ENCODE peak calls at places on chromosomes 12 and 14, in ten cellular contexts. One of them, this sample, is unnamed.

GRCh38 chr14:94655169-94655710 is 43.0 kb downstream of the SERPINA3 start:
- DNase-seq in naive thymus-derived CD8-positive, alpha-beta T cell: no peak
- DNase-seq in Right ventricle myocardium inferior: no peak
- DNase-seq in stimulated activated CD8-positive, alpha-beta memory T cell treated with anti-CD3 and anti-CD28 coated beads, Interleukin-2, amount 100 ng/mL, for 1 hour: no peak
- DNase-seq in small intestine: no peak
- DNase-seq in stimulated activated CD4-positive, alpha-beta T cell treated with anti-CD3 and anti-CD28 coated beads, Interleukin-15, amount 100 ng/mL, for 1 hour: no peak
- DNase-seq in activated B cell treated with CpG ODN at 0.5 μM for 24 hours: no peak
- DNase-seq in T-helper 9 cell: no peak
- DNase-seq in NCI-H446: no peak
- DNase-seq in amniotic epithelial cell: no peak
- DNase-seq in this sample: no peak

GRCh38 chr14:24232645-24233537 is at the start of gene GMPR2:
- DNase-seq in naive thymus-derived CD8-positive, alpha-beta T cell: no peak
- DNase-seq in Right ventricle myocardium inferior: no peak
- DNase-seq in stimulated activated CD8-positive, alpha-beta memory T cell treated with anti-CD3 and anti-CD28 coated beads, Interleukin-2, amount 100 ng/mL, for 1 hour: no peak
- DNase-seq in small intestine: no peak
- DNase-seq in stimulated activated CD4-positive, alpha-beta T cell treated with anti-CD3 and anti-CD28 coated beads, Interleukin-15, amount 100 ng/mL, for 1 hour: no peak
- DNase-seq in activated B cell treated with CpG ODN at 0.5 μM for 24 hours: peak
- DNase-seq in T-helper 9 cell: no peak
- DNase-seq in NCI-H446: no peak
- DNase-seq in amniotic epithelial cell: no peak
- DNase-seq in this sample: peak

GRCh38 chr12:74227846-74228545 is 309.6 kb upstream of the ATXN7L3B start:
- DNase-seq in naive thymus-derived CD8-positive, alpha-beta T cell: no peak
- DNase-seq in Right ventricle myocardium inferior: no peak
- DNase-seq in stimulated activated CD8-positive, alpha-beta memory T cell treated with anti-CD3 and anti-CD28 coated beads, Interleukin-2, amount 100 ng/mL, for 1 hour: no peak
- DNase-seq in small intestine: no peak
- DNase-seq in stimulated activated CD4-positive, alpha-beta T cell treated with anti-CD3 and anti-CD28 coated beads, Interleukin-15, amount 100 ng/mL, for 1 hour: no peak
- DNase-seq in activated B cell treated with CpG ODN at 0.5 μM for 24 hours: no peak
- DNase-seq in T-helper 9 cell: no peak
- DNase-seq in NCI-H446: no peak
- DNase-seq in amniotic epithelial cell: no peak
- DNase-seq in this sample: no peak

GRCh38 chr14:24195186-24196070 is at the start of gene TM9SF1:
- DNase-seq in naive thymus-derived CD8-positive, alpha-beta T cell: peak
- DNase-seq in Right ventricle myocardium inferior: peak
- DNase-seq in stimulated activated CD8-positive, alpha-beta memory T cell treated with anti-CD3 and anti-CD28 coated beads, Interleukin-2, amount 100 ng/mL, for 1 hour: peak
- DNase-seq in small intestine: peak
- DNase-seq in stimulated activated CD4-positive, alpha-beta T cell treated with anti-CD3 and anti-CD28 coated beads, Interleukin-15, amount 100 ng/mL, for 1 hour: peak
- DNase-seq in activated B cell treated with CpG ODN at 0.5 μM for 24 hours: peak
- DNase-seq in T-helper 9 cell: peak
- DNase-seq in NCI-H446: peak
- DNase-seq in amniotic epithelial cell: peak
- DNase-seq in this sample: peak

GRCh38 chr12:10952645-10953044 is 13.6 kb upstream of the TAS2R14 start:
- DNase-seq in naive thymus-derived CD8-positive, alpha-beta T cell: no peak
- DNase-seq in Right ventricle myocardium inferior: peak
- DNase-seq in stimulated activated CD8-positive, alpha-beta memory T cell treated with anti-CD3 and anti-CD28 coated beads, Interleukin-2, amount 100 ng/mL, for 1 hour: no peak
- DNase-seq in small intestine: no peak
- DNase-seq in stimulated activated CD4-positive, alpha-beta T cell treated with anti-CD3 and anti-CD28 coated beads, Interleukin-15, amount 100 ng/mL, for 1 hour: no peak
- DNase-seq in activated B cell treated with CpG ODN at 0.5 μM for 24 hours: no peak
- DNase-seq in T-helper 9 cell: no peak
- DNase-seq in NCI-H446: no peak
- DNase-seq in amniotic epithelial cell: no peak
- DNase-seq in this sample: no peak

GRCh38 chr14:37094502-37094901 is 77.9 kb downstream of the SLC25A21 start:
- DNase-seq in naive thymus-derived CD8-positive, alpha-beta T cell: no peak
- DNase-seq in Right ventricle myocardium inferior: no peak
- DNase-seq in stimulated activated CD8-positive, alpha-beta memory T cell treated with anti-CD3 and anti-CD28 coated beads, Interleukin-2, amount 100 ng/mL, for 1 hour: no peak
- DNase-seq in small intestine: no peak
- DNase-seq in stimulated activated CD4-positive, alpha-beta T cell treated with anti-CD3 and anti-CD28 coated beads, Interleukin-15, amount 100 ng/mL, for 1 hour: no peak
- DNase-seq in activated B cell treated with CpG ODN at 0.5 μM for 24 hours: no peak
- DNase-seq in T-helper 9 cell: no peak
- DNase-seq in NCI-H446: no peak
- DNase-seq in amniotic epithelial cell: no peak
- DNase-seq in this sample: no peak

GRCh38 chr14:96362071-96362964 is 823 bp downstream of the ATG2B start:
- DNase-seq in naive thymus-derived CD8-positive, alpha-beta T cell: peak
- DNase-seq in Right ventricle myocardium inferior: peak
- DNase-seq in stimulated activated CD8-positive, alpha-beta memory T cell treated with anti-CD3 and anti-CD28 coated beads, Interleukin-2, amount 100 ng/mL, for 1 hour: peak
- DNase-seq in small intestine: peak
- DNase-seq in stimulated activated CD4-positive, alpha-beta T cell treated with anti-CD3 and anti-CD28 coated beads, Interleukin-15, amount 100 ng/mL, for 1 hour: peak
- DNase-seq in activated B cell treated with CpG ODN at 0.5 μM for 24 hours: no peak
- DNase-seq in T-helper 9 cell: peak
- DNase-seq in NCI-H446: peak
- DNase-seq in amniotic epithelial cell: peak
- DNase-seq in this sample: peak

GRCh38 chr14:100842799-100843198 is 16.9 kb downstream of the MEG3 start:
- DNase-seq in naive thymus-derived CD8-positive, alpha-beta T cell: no peak
- DNase-seq in Right ventricle myocardium inferior: no peak
- DNase-seq in stimulated activated CD8-positive, alpha-beta memory T cell treated with anti-CD3 and anti-CD28 coated beads, Interleukin-2, amount 100 ng/mL, for 1 hour: no peak
- DNase-seq in small intestine: no peak
- DNase-seq in stimulated activated CD4-positive, alpha-beta T cell treated with anti-CD3 and anti-CD28 coated beads, Interleukin-15, amount 100 ng/mL, for 1 hour: no peak
- DNase-seq in activated B cell treated with CpG ODN at 0.5 μM for 24 hours: no peak
- DNase-seq in T-helper 9 cell: no peak
- DNase-seq in NCI-H446: no peak
- DNase-seq in amniotic epithelial cell: peak
- DNase-seq in this sample: no peak

GRCh38 chr14:69547701-69548348 is 26.8 kb downstream of the CCDC177 start:
- DNase-seq in naive thymus-derived CD8-positive, alpha-beta T cell: no peak
- DNase-seq in Right ventricle myocardium inferior: no peak
- DNase-seq in stimulated activated CD8-positive, alpha-beta memory T cell treated with anti-CD3 and anti-CD28 coated beads, Interleukin-2, amount 100 ng/mL, for 1 hour: no peak
- DNase-seq in small intestine: no peak
- DNase-seq in stimulated activated CD4-positive, alpha-beta T cell treated with anti-CD3 and anti-CD28 coated beads, Interleukin-15, amount 100 ng/mL, for 1 hour: no peak
- DNase-seq in activated B cell treated with CpG ODN at 0.5 μM for 24 hours: no peak
- DNase-seq in T-helper 9 cell: no peak
- DNase-seq in NCI-H446: no peak
- DNase-seq in amniotic epithelial cell: peak
- DNase-seq in this sample: peak

GRCh38 chr12:126033746-126034145 is 968.5 kb downstream of the AACS start:
- DNase-seq in naive thymus-derived CD8-positive, alpha-beta T cell: no peak
- DNase-seq in Right ventricle myocardium inferior: no peak
- DNase-seq in stimulated activated CD8-positive, alpha-beta memory T cell treated with anti-CD3 and anti-CD28 coated beads, Interleukin-2, amount 100 ng/mL, for 1 hour: no peak
- DNase-seq in small intestine: peak
- DNase-seq in stimulated activated CD4-positive, alpha-beta T cell treated with anti-CD3 and anti-CD28 coated beads, Interleukin-15, amount 100 ng/mL, for 1 hour: no peak
- DNase-seq in activated B cell treated with CpG ODN at 0.5 μM for 24 hours: no peak
- DNase-seq in T-helper 9 cell: no peak
- DNase-seq in NCI-H446: no peak
- DNase-seq in amniotic epithelial cell: peak
- DNase-seq in this sample: no peak

GRCh38 chr12:55955344-55955743 is 10.5 kb downstream of the PMEL start:
- DNase-seq in naive thymus-derived CD8-positive, alpha-beta T cell: no peak
- DNase-seq in Right ventricle myocardium inferior: no peak
- DNase-seq in stimulated activated CD8-positive, alpha-beta memory T cell treated with anti-CD3 and anti-CD28 coated beads, Interleukin-2, amount 100 ng/mL, for 1 hour: no peak
- DNase-seq in small intestine: no peak
- DNase-seq in stimulated activated CD4-positive, alpha-beta T cell treated with anti-CD3 and anti-CD28 coated beads, Interleukin-15, amount 100 ng/mL, for 1 hour: no peak
- DNase-seq in activated B cell treated with CpG ODN at 0.5 μM for 24 hours: no peak
- DNase-seq in T-helper 9 cell: no peak
- DNase-seq in NCI-H446: no peak
- DNase-seq in amniotic epithelial cell: no peak
- DNase-seq in this sample: no peak

GRCh38 chr14:33738481-33738880 is 212.4 kb downstream of the EGLN3 start:
- DNase-seq in naive thymus-derived CD8-positive, alpha-beta T cell: no peak
- DNase-seq in Right ventricle myocardium inferior: no peak
- DNase-seq in stimulated activated CD8-positive, alpha-beta memory T cell treated with anti-CD3 and anti-CD28 coated beads, Interleukin-2, amount 100 ng/mL, for 1 hour: no peak
- DNase-seq in small intestine: no peak
- DNase-seq in stimulated activated CD4-positive, alpha-beta T cell treated with anti-CD3 and anti-CD28 coated beads, Interleukin-15, amount 100 ng/mL, for 1 hour: no peak
- DNase-seq in activated B cell treated with CpG ODN at 0.5 μM for 24 hours: no peak
- DNase-seq in T-helper 9 cell: no peak
- DNase-seq in NCI-H446: no peak
- DNase-seq in amniotic epithelial cell: no peak
- DNase-seq in this sample: no peak

GRCh38 chr14:89428556-89429196 is 11.6 kb upstream of the FOXN3 start:
- DNase-seq in naive thymus-derived CD8-positive, alpha-beta T cell: no peak
- DNase-seq in Right ventricle myocardium inferior: no peak
- DNase-seq in stimulated activated CD8-positive, alpha-beta memory T cell treated with anti-CD3 and anti-CD28 coated beads, Interleukin-2, amount 100 ng/mL, for 1 hour: no peak
- DNase-seq in small intestine: no peak
- DNase-seq in stimulated activated CD4-positive, alpha-beta T cell treated with anti-CD3 and anti-CD28 coated beads, Interleukin-15, amount 100 ng/mL, for 1 hour: no peak
- DNase-seq in activated B cell treated with CpG ODN at 0.5 μM for 24 hours: no peak
- DNase-seq in T-helper 9 cell: no peak
- DNase-seq in NCI-H446: peak
- DNase-seq in amniotic epithelial cell: no peak
- DNase-seq in this sample: peak

GRCh38 chr12:2641209-2641608 is 153.6 kb upstream of the FKBP4 start:
- DNase-seq in naive thymus-derived CD8-positive, alpha-beta T cell: no peak
- DNase-seq in Right ventricle myocardium inferior: no peak
- DNase-seq in stimulated activated CD8-positive, alpha-beta memory T cell treated with anti-CD3 and anti-CD28 coated beads, Interleukin-2, amount 100 ng/mL, for 1 hour: no peak
- DNase-seq in small intestine: no peak
- DNase-seq in stimulated activated CD4-positive, alpha-beta T cell treated with anti-CD3 and anti-CD28 coated beads, Interleukin-15, amount 100 ng/mL, for 1 hour: no peak
- DNase-seq in activated B cell treated with CpG ODN at 0.5 μM for 24 hours: no peak
- DNase-seq in T-helper 9 cell: no peak
- DNase-seq in NCI-H446: no peak
- DNase-seq in amniotic epithelial cell: peak
- DNase-seq in this sample: no peak

GRCh38 chr12:132450391-132451171 is 39.4 kb upstream of the FBRSL1 start:
- DNase-seq in naive thymus-derived CD8-positive, alpha-beta T cell: no peak
- DNase-seq in Right ventricle myocardium inferior: peak
- DNase-seq in stimulated activated CD8-positive, alpha-beta memory T cell treated with anti-CD3 and anti-CD28 coated beads, Interleukin-2, amount 100 ng/mL, for 1 hour: no peak
- DNase-seq in small intestine: no peak
- DNase-seq in stimulated activated CD4-positive, alpha-beta T cell treated with anti-CD3 and anti-CD28 coated beads, Interleukin-15, amount 100 ng/mL, for 1 hour: no peak
- DNase-seq in activated B cell treated with CpG ODN at 0.5 μM for 24 hours: no peak
- DNase-seq in T-helper 9 cell: no peak
- DNase-seq in NCI-H446: peak
- DNase-seq in amniotic epithelial cell: no peak
- DNase-seq in this sample: no peak

GRCh38 chr12:53551889-53552291 is 44.6 kb upstream of the NPFF start:
- DNase-seq in naive thymus-derived CD8-positive, alpha-beta T cell: no peak
- DNase-seq in Right ventricle myocardium inferior: no peak
- DNase-seq in stimulated activated CD8-positive, alpha-beta memory T cell treated with anti-CD3 and anti-CD28 coated beads, Interleukin-2, amount 100 ng/mL, for 1 hour: no peak
- DNase-seq in small intestine: no peak
- DNase-seq in stimulated activated CD4-positive, alpha-beta T cell treated with anti-CD3 and anti-CD28 coated beads, Interleukin-15, amount 100 ng/mL, for 1 hour: no peak
- DNase-seq in activated B cell treated with CpG ODN at 0.5 μM for 24 hours: no peak
- DNase-seq in T-helper 9 cell: no peak
- DNase-seq in NCI-H446: peak
- DNase-seq in amniotic epithelial cell: peak
- DNase-seq in this sample: no peak

GRCh38 chr12:117501470-117501869 is 140.0 kb upstream of the NOS1 start:
- DNase-seq in naive thymus-derived CD8-positive, alpha-beta T cell: no peak
- DNase-seq in Right ventricle myocardium inferior: peak
- DNase-seq in stimulated activated CD8-positive, alpha-beta memory T cell treated with anti-CD3 and anti-CD28 coated beads, Interleukin-2, amount 100 ng/mL, for 1 hour: no peak
- DNase-seq in small intestine: peak
- DNase-seq in stimulated activated CD4-positive, alpha-beta T cell treated with anti-CD3 and anti-CD28 coated beads, Interleukin-15, amount 100 ng/mL, for 1 hour: no peak
- DNase-seq in activated B cell treated with CpG ODN at 0.5 μM for 24 hours: no peak
- DNase-seq in T-helper 9 cell: no peak
- DNase-seq in NCI-H446: no peak
- DNase-seq in amniotic epithelial cell: no peak
- DNase-seq in this sample: no peak

GRCh38 chr12:100359822-100360221 is 2.9 kb downstream of the SLC17A8 start:
- DNase-seq in naive thymus-derived CD8-positive, alpha-beta T cell: no peak
- DNase-seq in Right ventricle myocardium inferior: no peak
- DNase-seq in stimulated activated CD8-positive, alpha-beta memory T cell treated with anti-CD3 and anti-CD28 coated beads, Interleukin-2, amount 100 ng/mL, for 1 hour: no peak
- DNase-seq in small intestine: peak
- DNase-seq in stimulated activated CD4-positive, alpha-beta T cell treated with anti-CD3 and anti-CD28 coated beads, Interleukin-15, amount 100 ng/mL, for 1 hour: no peak
- DNase-seq in activated B cell treated with CpG ODN at 0.5 μM for 24 hours: no peak
- DNase-seq in T-helper 9 cell: no peak
- DNase-seq in NCI-H446: no peak
- DNase-seq in amniotic epithelial cell: peak
- DNase-seq in this sample: peak

GRCh38 chr12:87142346-87142745 is 886.2 kb upstream of the MGAT4C start:
- DNase-seq in naive thymus-derived CD8-positive, alpha-beta T cell: no peak
- DNase-seq in Right ventricle myocardium inferior: no peak
- DNase-seq in stimulated activated CD8-positive, alpha-beta memory T cell treated with anti-CD3 and anti-CD28 coated beads, Interleukin-2, amount 100 ng/mL, for 1 hour: no peak
- DNase-seq in small intestine: no peak
- DNase-seq in stimulated activated CD4-positive, alpha-beta T cell treated with anti-CD3 and anti-CD28 coated beads, Interleukin-15, amount 100 ng/mL, for 1 hour: no peak
- DNase-seq in activated B cell treated with CpG ODN at 0.5 μM for 24 hours: no peak
- DNase-seq in T-helper 9 cell: no peak
- DNase-seq in NCI-H446: no peak
- DNase-seq in amniotic epithelial cell: no peak
- DNase-seq in this sample: no peak

GRCh38 chr14:99038401-99038800 is 233.6 kb downstream of the BCL11B start:
- DNase-seq in naive thymus-derived CD8-positive, alpha-beta T cell: no peak
- DNase-seq in Right ventricle myocardium inferior: no peak
- DNase-seq in stimulated activated CD8-positive, alpha-beta memory T cell treated with anti-CD3 and anti-CD28 coated beads, Interleukin-2, amount 100 ng/mL, for 1 hour: no peak
- DNase-seq in small intestine: no peak
- DNase-seq in stimulated activated CD4-positive, alpha-beta T cell treated with anti-CD3 and anti-CD28 coated beads, Interleukin-15, amount 100 ng/mL, for 1 hour: no peak
- DNase-seq in activated B cell treated with CpG ODN at 0.5 μM for 24 hours: no peak
- DNase-seq in T-helper 9 cell: no peak
- DNase-seq in NCI-H446: no peak
- DNase-seq in amniotic epithelial cell: peak
- DNase-seq in this sample: no peak

GRCh38 chr12:69595689-69596088 is 10.4 kb downstream of the CCT2 start:
- DNase-seq in naive thymus-derived CD8-positive, alpha-beta T cell: no peak
- DNase-seq in Right ventricle myocardium inferior: no peak
- DNase-seq in stimulated activated CD8-positive, alpha-beta memory T cell treated with anti-CD3 and anti-CD28 coated beads, Interleukin-2, amount 100 ng/mL, for 1 hour: no peak
- DNase-seq in small intestine: no peak
- DNase-seq in stimulated activated CD4-positive, alpha-beta T cell treated with anti-CD3 and anti-CD28 coated beads, Interleukin-15, amount 100 ng/mL, for 1 hour: no peak
- DNase-seq in activated B cell treated with CpG ODN at 0.5 μM for 24 hours: no peak
- DNase-seq in T-helper 9 cell: no peak
- DNase-seq in NCI-H446: no peak
- DNase-seq in amniotic epithelial cell: no peak
- DNase-seq in this sample: no peak

GRCh38 chr14:20427231-20428009 is 8.5 kb downstream of the KLHL33 start:
- DNase-seq in naive thymus-derived CD8-positive, alpha-beta T cell: no peak
- DNase-seq in Right ventricle myocardium inferior: no peak
- DNase-seq in stimulated activated CD8-positive, alpha-beta memory T cell treated with anti-CD3 and anti-CD28 coated beads, Interleukin-2, amount 100 ng/mL, for 1 hour: no peak
- DNase-seq in small intestine: peak
- DNase-seq in stimulated activated CD4-positive, alpha-beta T cell treated with anti-CD3 and anti-CD28 coated beads, Interleukin-15, amount 100 ng/mL, for 1 hour: no peak
- DNase-seq in activated B cell treated with CpG ODN at 0.5 μM for 24 hours: no peak
- DNase-seq in T-helper 9 cell: no peak
- DNase-seq in NCI-H446: no peak
- DNase-seq in amniotic epithelial cell: peak
- DNase-seq in this sample: peak

GRCh38 chr14:77039285-77040058 is 11.0 kb upstream of the IRF2BPL start:
- DNase-seq in naive thymus-derived CD8-positive, alpha-beta T cell: no peak
- DNase-seq in Right ventricle myocardium inferior: no peak
- DNase-seq in stimulated activated CD8-positive, alpha-beta memory T cell treated with anti-CD3 and anti-CD28 coated beads, Interleukin-2, amount 100 ng/mL, for 1 hour: no peak
- DNase-seq in small intestine: no peak
- DNase-seq in stimulated activated CD4-positive, alpha-beta T cell treated with anti-CD3 and anti-CD28 coated beads, Interleukin-15, amount 100 ng/mL, for 1 hour: no peak
- DNase-seq in activated B cell treated with CpG ODN at 0.5 μM for 24 hours: no peak
- DNase-seq in T-helper 9 cell: no peak
- DNase-seq in NCI-H446: peak
- DNase-seq in amniotic epithelial cell: peak
- DNase-seq in this sample: no peak

GRCh38 chr12:113463746-113464743 is 7.6 kb downstream of the LHX5 start:
- DNase-seq in naive thymus-derived CD8-positive, alpha-beta T cell: no peak
- DNase-seq in Right ventricle myocardium inferior: no peak
- DNase-seq in stimulated activated CD8-positive, alpha-beta memory T cell treated with anti-CD3 and anti-CD28 coated beads, Interleukin-2, amount 100 ng/mL, for 1 hour: no peak
- DNase-seq in small intestine: no peak
- DNase-seq in stimulated activated CD4-positive, alpha-beta T cell treated with anti-CD3 and anti-CD28 coated beads, Interleukin-15, amount 100 ng/mL, for 1 hour: no peak
- DNase-seq in activated B cell treated with CpG ODN at 0.5 μM for 24 hours: no peak
- DNase-seq in T-helper 9 cell: no peak
- DNase-seq in NCI-H446: no peak
- DNase-seq in amniotic epithelial cell: no peak
- DNase-seq in this sample: no peak

GRCh38 chr12:120882055-120882555 is 22.1 kb downstream of the SPPL3 start:
- DNase-seq in naive thymus-derived CD8-positive, alpha-beta T cell: no peak
- DNase-seq in Right ventricle myocardium inferior: no peak
- DNase-seq in stimulated activated CD8-positive, alpha-beta memory T cell treated with anti-CD3 and anti-CD28 coated beads, Interleukin-2, amount 100 ng/mL, for 1 hour: no peak
- DNase-seq in small intestine: no peak
- DNase-seq in stimulated activated CD4-positive, alpha-beta T cell treated with anti-CD3 and anti-CD28 coated beads, Interleukin-15, amount 100 ng/mL, for 1 hour: no peak
- DNase-seq in activated B cell treated with CpG ODN at 0.5 μM for 24 hours: no peak
- DNase-seq in T-helper 9 cell: no peak
- DNase-seq in NCI-H446: no peak
- DNase-seq in amniotic epithelial cell: no peak
- DNase-seq in this sample: no peak

GRCh38 chr12:29164477-29165163 is 15.5 kb downstream of the FAR2 start:
- DNase-seq in naive thymus-derived CD8-positive, alpha-beta T cell: no peak
- DNase-seq in Right ventricle myocardium inferior: no peak
- DNase-seq in stimulated activated CD8-positive, alpha-beta memory T cell treated with anti-CD3 and anti-CD28 coated beads, Interleukin-2, amount 100 ng/mL, for 1 hour: no peak
- DNase-seq in small intestine: peak
- DNase-seq in stimulated activated CD4-positive, alpha-beta T cell treated with anti-CD3 and anti-CD28 coated beads, Interleukin-15, amount 100 ng/mL, for 1 hour: no peak
- DNase-seq in activated B cell treated with CpG ODN at 0.5 μM for 24 hours: no peak
- DNase-seq in T-helper 9 cell: no peak
- DNase-seq in NCI-H446: no peak
- DNase-seq in amniotic epithelial cell: peak
- DNase-seq in this sample: no peak

GRCh38 chr12:51905507-51906438 is 1.5 kb upstream of the ACVRL1 start:
- DNase-seq in naive thymus-derived CD8-positive, alpha-beta T cell: no peak
- DNase-seq in Right ventricle myocardium inferior: peak
- DNase-seq in stimulated activated CD8-positive, alpha-beta memory T cell treated with anti-CD3 and anti-CD28 coated beads, Interleukin-2, amount 100 ng/mL, for 1 hour: no peak
- DNase-seq in small intestine: peak
- DNase-seq in stimulated activated CD4-positive, alpha-beta T cell treated with anti-CD3 and anti-CD28 coated beads, Interleukin-15, amount 100 ng/mL, for 1 hour: no peak
- DNase-seq in activated B cell treated with CpG ODN at 0.5 μM for 24 hours: no peak
- DNase-seq in T-helper 9 cell: no peak
- DNase-seq in NCI-H446: no peak
- DNase-seq in amniotic epithelial cell: no peak
- DNase-seq in this sample: no peak

GRCh38 chr12:4115570-4115969 is 158.0 kb upstream of the CCND2 start:
- DNase-seq in naive thymus-derived CD8-positive, alpha-beta T cell: no peak
- DNase-seq in Right ventricle myocardium inferior: no peak
- DNase-seq in stimulated activated CD8-positive, alpha-beta memory T cell treated with anti-CD3 and anti-CD28 coated beads, Interleukin-2, amount 100 ng/mL, for 1 hour: no peak
- DNase-seq in small intestine: peak
- DNase-seq in stimulated activated CD4-positive, alpha-beta T cell treated with anti-CD3 and anti-CD28 coated beads, Interleukin-15, amount 100 ng/mL, for 1 hour: no peak
- DNase-seq in activated B cell treated with CpG ODN at 0.5 μM for 24 hours: no peak
- DNase-seq in T-helper 9 cell: no peak
- DNase-seq in NCI-H446: no peak
- DNase-seq in amniotic epithelial cell: no peak
- DNase-seq in this sample: no peak

This sample was measured in NCI-H146.